ENCODE peak calls at places on chromosome 21, in five cellular contexts. One of them, this sample, is unnamed.
A peak's percentile ranks its signal among the peaks of the same experiment; 100 is the strongest.

GRCh38 chr21:40143822-40144525 is 276.7 kb downstream of the PCP4 start:
- DNase-seq in activated B cell treated with CpG ODN at 0.5 μM for 24 hours: no peak
- DNase-seq in H7: peak; percentile 77
- DNase-seq in activated CD4-positive, CD25-positive, alpha-beta regulatory T cell: no peak
- DNase-seq in A172: peak; percentile 56
- DNase-seq in this sample: peak; percentile 3

GRCh38 chr21:29775462-29775861 is 164.3 kb downstream of the GRIK1 start:
- DNase-seq in activated CD4-positive, CD25-positive, alpha-beta regulatory T cell: no peak
- DNase-seq in H7: peak; percentile 16
- DNase-seq in A172: no peak
- DNase-seq in activated B cell treated with CpG ODN at 0.5 μM for 24 hours: no peak
- DNase-seq in this sample: peak; percentile 10

GRCh38 chr21:42187976-42188653 is 30.8 kb upstream of the ABCG1 start:
- DNase-seq in H7: no peak
- DNase-seq in activated B cell treated with CpG ODN at 0.5 μM for 24 hours: peak; percentile 40
- DNase-seq in activated CD4-positive, CD25-positive, alpha-beta regulatory T cell: peak; percentile 65
- DNase-seq in A172: peak; percentile 46
- DNase-seq in this sample: no peak

GRCh38 chr21:45381865-45382697 is 22.9 kb upstream of the COL18A1 start:
- DNase-seq in activated CD4-positive, CD25-positive, alpha-beta regulatory T cell: no peak
- DNase-seq in A172: no peak
- DNase-seq in activated B cell treated with CpG ODN at 0.5 μM for 24 hours: no peak
- DNase-seq in H7: no peak
- DNase-seq in this sample: no peak

GRCh38 chr21:38920631-38921398 is 115.1 kb downstream of the ETS2 start:
- DNase-seq in activated CD4-positive, CD25-positive, alpha-beta regulatory T cell: no peak
- DNase-seq in H7: no peak
- DNase-seq in A172: peak; percentile 66
- DNase-seq in activated B cell treated with CpG ODN at 0.5 μM for 24 hours: no peak
- DNase-seq in this sample: no peak

GRCh38 chr21:35163381-35163780 is 114.3 kb upstream of the RUNX1 start:
- DNase-seq in activated CD4-positive, CD25-positive, alpha-beta regulatory T cell: no peak
- DNase-seq in H7: no peak
- DNase-seq in activated B cell treated with CpG ODN at 0.5 μM for 24 hours: no peak
- DNase-seq in A172: no peak
- DNase-seq in this sample: no peak

GRCh38 chr21:43266534-43266933 is 97.7 kb downstream of the CRYAA start:
- DNase-seq in H7: no peak
- DNase-seq in activated CD4-positive, CD25-positive, alpha-beta regulatory T cell: no peak
- DNase-seq in activated B cell treated with CpG ODN at 0.5 μM for 24 hours: no peak
- DNase-seq in A172: no peak
- DNase-seq in this sample: no peak

GRCh38 chr21:45415943-45416611 is 11.1 kb downstream of the COL18A1 start:
- DNase-seq in A172: no peak
- DNase-seq in activated CD4-positive, CD25-positive, alpha-beta regulatory T cell: no peak
- DNase-seq in H7: no peak
- DNase-seq in activated B cell treated with CpG ODN at 0.5 μM for 24 hours: no peak
- DNase-seq in this sample: no peak

GRCh38 chr21:41593051-41593783 is 85.3 kb upstream of the TMPRSS2 start:
- DNase-seq in A172: no peak
- DNase-seq in activated CD4-positive, CD25-positive, alpha-beta regulatory T cell: no peak
- DNase-seq in activated B cell treated with CpG ODN at 0.5 μM for 24 hours: no peak
- DNase-seq in H7: no peak
- DNase-seq in this sample: no peak

GRCh38 chr21:36347962-36348328 is 27.9 kb downstream of the MORC3 start:
- DNase-seq in A172: peak; percentile 30
- DNase-seq in activated CD4-positive, CD25-positive, alpha-beta regulatory T cell: no peak
- DNase-seq in activated B cell treated with CpG ODN at 0.5 μM for 24 hours: no peak
- DNase-seq in H7: no peak
- DNase-seq in this sample: no peak

GRCh38 chr21:44618504-44618903 is 6.6 kb downstream of the KRTAP10-8 start:
- DNase-seq in activated B cell treated with CpG ODN at 0.5 μM for 24 hours: no peak
- DNase-seq in activated CD4-positive, CD25-positive, alpha-beta regulatory T cell: no peak
- DNase-seq in A172: no peak
- DNase-seq in H7: peak; percentile 74
- DNase-seq in this sample: peak; percentile 55

GRCh38 chr21:46368533-46369285 is 44.8 kb downstream of the PCNT start:
- DNase-seq in activated B cell treated with CpG ODN at 0.5 μM for 24 hours: no peak
- DNase-seq in H7: no peak
- DNase-seq in activated CD4-positive, CD25-positive, alpha-beta regulatory T cell: no peak
- DNase-seq in A172: no peak
- DNase-seq in this sample: no peak

GRCh38 chr21:44653656-44654575 is 543 bp downstream of the KRTAP12-4 start:
- DNase-seq in H7: no peak
- DNase-seq in A172: no peak
- DNase-seq in activated B cell treated with CpG ODN at 0.5 μM for 24 hours: no peak
- DNase-seq in activated CD4-positive, CD25-positive, alpha-beta regulatory T cell: no peak
- DNase-seq in this sample: no peak

This sample was measured in dermis microvascular lymphatic vessel endothelial cell.